ENCODE peak calls at places on chromosome 10, in six cellular contexts. R is osteocyte; F is hepatic stellate cell; G is naive thymus-derived CD8-positive, alpha-beta T cell; D is cortex of kidney; C is stimulated activated CD4-positive, alpha-beta T cell treated with anti-CD3 and anti-CD28 coated beads, TNF-alpha, amount 100 ng/mL, for 48 hours. P is an unnamed sample.
A peak's percentile ranks its signal among the peaks of the same experiment; 100 is the strongest.

GRCh38 chr10:15344876-15345285 is 26.2 kb downstream of the FAM171A1 start:
- DNase-seq in R (no peak), D (no peak), C (no peak), G (no peak), F (no peak), P (peak; percentile 58)

GRCh38 chr10:108783897-108784296 is 1139.4 kb downstream of the XPNPEP1 start:
- DNase-seq in R (no peak), C (peak; percentile 4), G (no peak), D (no peak), F (no peak), P (peak; percentile 42)

GRCh38 chr10:49605177-49605938 is 4.8 kb upstream of the SLC18A3 start:
- DNase-seq in C (no peak), F (no peak), R (peak; percentile 66), G (no peak), D (no peak), P (no peak)

GRCh38 chr10:103736044-103736443 is 119.3 kb downstream of the SH3PXD2A start:
- DNase-seq in R (no peak), F (no peak), D (no peak), G (no peak), C (no peak), P (no peak)

GRCh38 chr10:23994459-23995046 is 214.4 kb upstream of the KIAA1217 start:
- DNase-seq in C (peak; percentile 17), G (no peak), D (no peak), R (no peak), F (peak; percentile 21), P (peak; percentile 18)

GRCh38 chr10:24727811-24728210 is 4.1 kb upstream of the ARHGAP21 start:
- DNase-seq in G (no peak), D (no peak), F (no peak), C (no peak), R (no peak), P (no peak)

GRCh38 chr10:29102233-29102632 is 186.6 kb upstream of the LYZL1 start:
- DNase-seq in C (no peak), F (no peak), R (no peak), D (no peak), G (no peak), P (no peak)

GRCh38 chr10:29104661-29105369 is 184.1 kb upstream of the LYZL1 start:
- DNase-seq in R (no peak), F (no peak), C (no peak), G (no peak), D (no peak), P (no peak)

GRCh38 chr10:84933402-84933801 is 605.0 kb downstream of the CCSER2 start:
- DNase-seq in R (no peak), G (no peak), F (no peak), C (no peak), D (no peak), P (no peak)

GRCh38 chr10:71088054-71088453 is 124.3 kb upstream of the UNC5B start:
- DNase-seq in D (no peak), C (no peak), F (no peak), G (no peak), R (no peak), P (peak; percentile 20)

GRCh38 chr10:30811665-30812017 is 182.1 kb upstream of the LYZL2 start:
- DNase-seq in D (no peak), C (no peak), R (no peak), G (no peak), F (no peak), P (no peak)

GRCh38 chr10:127196227-127196954 is at the start of gene INSYN2A:
- DNase-seq in G (no peak), C (no peak), F (peak; percentile 66), D (no peak), R (peak; percentile 84), P (no peak)

GRCh38 chr10:10475812-10476211 is 541.9 kb upstream of the CELF2 start:
- DNase-seq in C (no peak), D (no peak), R (no peak), F (no peak), G (no peak), P (no peak)